ENCODE peak calls at places on chromosomes 4 and X, in five cellular contexts. J is GM23248, C is SIG-M5, K is kidney epithelial cell, P is foreskin fibroblast. I is an unnamed sample.

GRCh38 chrX:3178329-3178728 is 137.1 kb downstream of the ARSF start:
- DNase-seq in J (no peak), C (no peak), K (no peak), P (no peak), I (no peak)

GRCh38 chrX:106921637-106922036 is 1.4 kb downstream of the CLDN2 start:
- DNase-seq in J (no peak), C (no peak), K (no peak), P (no peak), I (no peak)

GRCh38 chrX:120269379-120270035 is 18.9 kb downstream of the ZBTB33 start:
- DNase-seq in J (peak), C (no peak), K (no peak), P (no peak), I (no peak)

GRCh38 chr4:55008166-55009056 is 117.0 kb downstream of the KDR start:
- DNase-seq in J (peak), C (no peak), K (no peak), P (peak), I (no peak)

GRCh38 chrX:68429216-68429615 is 4.1 kb downstream of the OPHN1 start:
- DNase-seq in J (peak), C (no peak), K (no peak), P (no peak), I (peak)

GRCh38 chr4:185761352-185762235 is 50.4 kb downstream of the SORBS2 start:
- DNase-seq in J (peak), C (no peak), K (no peak), P (no peak), I (peak)

GRCh38 chrX:153725039-153725831 is 579 bp downstream of the ABCD1 start:
- DNase-seq in J (no peak), C (no peak), K (no peak), P (no peak), I (peak)

GRCh38 chrX:10904220-10904619 is 206.9 kb upstream of the HCCS start:
- DNase-seq in J (peak), C (no peak), K (no peak), P (peak), I (peak)

GRCh38 chr4:7067147-7067522 is 729 bp downstream of the GRPEL1 start:
- DNase-seq in J (peak), C (no peak), K (no peak), P (peak), I (no peak)

GRCh38 chr4:140996757-140997156 is 136.5 kb downstream of the RNF150 start:
- DNase-seq in J (peak), C (no peak), K (peak), P (peak), I (peak)

GRCh38 chr4:102541708-102542107 is 40.5 kb downstream of the NFKB1 start:
- DNase-seq in J (no peak), C (no peak), K (no peak), P (no peak), I (no peak)

GRCh38 chr4:5592272-5592671 is 116.1 kb downstream of the EVC2 start:
- DNase-seq in J (no peak), C (no peak), K (no peak), P (no peak), I (no peak)

GRCh38 chr4:146945556-146946374 is at the start of gene TTC29:
- DNase-seq in J (peak), C (no peak), K (peak), P (peak), I (peak)

GRCh38 chr4:164501074-164501473 is 252.9 kb upstream of the SMIM31 start:
- DNase-seq in J (peak), C (no peak), K (peak), P (no peak), I (peak)

GRCh38 chr4:10256203-10256602 is 139.6 kb upstream of the WDR1 start:
- DNase-seq in J (no peak), C (no peak), K (no peak), P (no peak), I (no peak)

GRCh38 chr4:99103166-99103565 is 14.6 kb upstream of the ADH5 start:
- DNase-seq in J (no peak), C (no peak), K (no peak), P (no peak), I (no peak)

GRCh38 chrX:138858946-138859345 is 147.4 kb upstream of the FGF13 start:
- DNase-seq in J (peak), C (no peak), K (no peak), P (peak), I (no peak)

GRCh38 chrX:675279-675886 is 44.8 kb downstream of the SHOX start:
- DNase-seq in J (no peak), C (no peak), K (no peak), P (no peak), I (no peak)

GRCh38 chrX:71870337-71871098 is 40.1 kb upstream of the NHSL2 start:
- DNase-seq in J (peak), C (no peak), K (no peak), P (peak), I (peak)

GRCh38 chr4:40788338-40788737 is 38.6 kb downstream of the NSUN7 start:
- DNase-seq in J (no peak), C (no peak), K (no peak), P (no peak), I (no peak)

GRCh38 chr4:168917150-168917779 is 92.8 kb downstream of the CBR4 start:
- DNase-seq in J (peak), C (no peak), K (no peak), P (peak), I (no peak)

GRCh38 chr4:152920768-152921167 is 15.4 kb upstream of the FHDC1 start:
- DNase-seq in J (no peak), C (no peak), K (no peak), P (peak), I (peak)

GRCh38 chr4:185441479-185441878 is 15.7 kb upstream of the UFSP2 start:
- DNase-seq in J (no peak), C (no peak), K (no peak), P (no peak), I (no peak)

GRCh38 chr4:56674984-56675383 is 6.1 kb downstream of the HOPX start:
- DNase-seq in J (no peak), C (no peak), K (no peak), P (peak), I (peak)

GRCh38 chr4:179095585-179096228 is 1653.5 kb upstream of the AGA start:
- DNase-seq in J (peak), C (no peak), K (peak), P (no peak), I (peak)

GRCh38 chr4:21979196-21979595 is 30.6 kb upstream of the KCNIP4 start:
- DNase-seq in J (peak), C (no peak), K (no peak), P (no peak), I (peak)

GRCh38 chrX:153394595-153394994 is 6.6 kb downstream of the PNMA6E start:
- DNase-seq in J (no peak), C (no peak), K (no peak), P (no peak), I (no peak)

GRCh38 chr4:55947254-55947882 is 1.4 kb upstream of the CEP135 start:
- DNase-seq in J (peak), C (peak), K (no peak), P (peak), I (no peak)

GRCh38 chrX:121052122-121052521 is 4.7 kb downstream of the GLUD2 start:
- DNase-seq in J (peak), C (no peak), K (no peak), P (peak), I (no peak)

GRCh38 chrX:41384041-41384705 is 50.2 kb downstream of the DDX3X start:
- DNase-seq in J (peak), C (peak), K (peak), P (peak), I (peak)

GRCh38 chr4:185244763-185245162 is 35.4 kb downstream of the SNX25 start:
- DNase-seq in J (peak), C (no peak), K (no peak), P (no peak), I (no peak)

GRCh38 chr4:186829740-186830449 is 106.2 kb upstream of the FAT1 start:
- DNase-seq in J (no peak), C (no peak), K (peak), P (no peak), I (peak)

GRCh38 chr4:96483308-96484030 is 643.6 kb downstream of the PDHA2 start:
- DNase-seq in J (no peak), C (no peak), K (no peak), P (no peak), I (no peak)

GRCh38 chr4:156799121-156799589 is 172.4 kb downstream of the PDGFC start:
- DNase-seq in J (peak), C (no peak), K (no peak), P (peak), I (no peak)

GRCh38 chr4:15586046-15586445 is 69.1 kb downstream of the FBXL5 start:
- DNase-seq in J (peak), C (no peak), K (no peak), P (peak), I (no peak)

GRCh38 chr4:101163936-101164335 is 183.4 kb downstream of the PPP3CA start:
- DNase-seq in J (peak), C (no peak), K (no peak), P (peak), I (no peak)